ENCODE peak calls at places on chromosomes 1 and 21, in ten cellular contexts. O is mesothelial cell of epicardium; U is activated naive CD8-positive, alpha-beta T cell treated with anti-CD3 and anti-CD28 coated beads, Interleukin-2, amount 50 U/mL, for 24 hours; F is DMS79 treated with DMSO at 0.1 percent for 48 hours; A is lower leg skin; P is neural crest cell; Z is CD4-positive, CD25-positive, alpha-beta regulatory T cell; X is AG08395; K is naive thymus-derived CD8-positive, alpha-beta T cell; W is effector memory CD8-positive, alpha-beta T cell. E is an unnamed sample.
A peak's percentile ranks its signal among the peaks of the same experiment; 100 is the strongest.

GRCh38 chr1:36523850-36524249 is 41.1 kb upstream of the CSF3R start:
- DNase-seq in O (no peak), U (no peak), F (no peak), A (peak; percentile 17), P (no peak), Z (no peak), X (no peak), K (no peak), W (no peak), E (no peak)

GRCh38 chr1:198337886-198338285 is 181.1 kb downstream of the NEK7 start:
- DNase-seq in O (no peak), U (no peak), F (no peak), A (no peak), P (no peak), Z (no peak), X (no peak), K (no peak), W (no peak), E (no peak)

GRCh38 chr1:109371271-109371739 is 26.4 kb downstream of the SORT1 start:
- DNase-seq in O (no peak), U (peak; percentile 10), F (no peak), A (no peak), P (no peak), Z (no peak), X (peak; percentile 73), K (no peak), W (no peak), E (no peak)

GRCh38 chr1:174692313-174692712 is 244.5 kb downstream of the GPR52 start:
- DNase-seq in O (no peak), U (no peak), F (no peak), A (no peak), P (no peak), Z (no peak), X (peak; percentile 33), K (no peak), W (no peak), E (no peak)

GRCh38 chr1:19809044-19809750 is 5.9 kb downstream of the RNF186 start:
- DNase-seq in O (no peak), U (no peak), F (no peak), A (no peak), P (no peak), Z (no peak), X (no peak), K (no peak), W (no peak), E (no peak)

GRCh38 chr21:45289655-45290515 is 2.2 kb upstream of the POFUT2 start:
- DNase-seq in O (peak; percentile 35), U (no peak), F (no peak), A (peak; percentile 78), P (no peak), Z (no peak), X (no peak), K (no peak), W (no peak), E (no peak)

GRCh38 chr1:216765346-216766300 is 42.4 kb upstream of the ESRRG start:
- DNase-seq in O (no peak), U (no peak), F (no peak), A (no peak), P (no peak), Z (no peak), X (no peak), K (no peak), W (no peak), E (no peak)

GRCh38 chr1:27005166-27005530 is 7.5 kb downstream of the TENT5B start:
- DNase-seq in O (peak; percentile 38), U (no peak), F (no peak), A (no peak), P (no peak), Z (no peak), X (no peak), K (no peak), W (no peak), E (no peak)

GRCh38 chr1:23634840-23635642 is 56.6 kb upstream of the RPL11 start:
- DNase-seq in O (peak; percentile 66), U (peak; percentile 53), F (peak; percentile 74), A (no peak), P (peak; percentile 57), Z (peak; percentile 72), X (peak; percentile 93), K (peak; percentile 67), W (peak; percentile 65), E (peak; percentile 67)

GRCh38 chr1:101282314-101283087 is 45.7 kb downstream of the S1PR1 start:
- DNase-seq in O (no peak), U (no peak), F (no peak), A (no peak), P (no peak), Z (no peak), X (no peak), K (no peak), W (no peak), E (no peak)

GRCh38 chr1:148388260-148389026 is 94.7 kb downstream of the PPIAL4G start:
- DNase-seq in O (peak; percentile 81), U (peak; percentile 87), F (no peak), A (peak; percentile 97), P (peak; percentile 42), Z (peak; percentile 86), X (peak; percentile 91), K (peak; percentile 85), W (peak; percentile 80), E (peak; percentile 88)

GRCh38 chr1:159211331-159212136 is 6.9 kb downstream of the ACKR1 start:
- DNase-seq in O (peak; percentile 65), U (peak; percentile 71), F (peak; percentile 50), A (no peak), P (peak; percentile 61), Z (peak; percentile 10), X (no peak), K (peak; percentile 36), W (peak; percentile 45), E (peak; percentile 24)

GRCh38 chr1:185409763-185410528 is 92.9 kb upstream of the IVNS1ABP start:
- DNase-seq in O (no peak), U (no peak), F (no peak), A (no peak), P (no peak), Z (no peak), X (peak; percentile 8), K (no peak), W (no peak), E (no peak)

GRCh38 chr1:79259390-79260336 is 253.1 kb upstream of the ADGRL4 start:
- DNase-seq in O (no peak), U (no peak), F (no peak), A (no peak), P (no peak), Z (no peak), X (peak; percentile 58), K (no peak), W (no peak), E (no peak)

GRCh38 chr1:18447509-18448220 is 33.1 kb upstream of the KLHDC7A start:
- DNase-seq in O (no peak), U (no peak), F (no peak), A (peak; percentile 75), P (no peak), Z (no peak), X (no peak), K (no peak), W (no peak), E (no peak)

GRCh38 chr1:20511518-20512428 is 3.8 kb upstream of the MUL1 start:
- DNase-seq in O (no peak), U (no peak), F (no peak), A (no peak), P (no peak), Z (no peak), X (peak; percentile 45), K (no peak), W (no peak), E (no peak)

GRCh38 chr1:82775402-82776000 is 974.8 kb downstream of the ADGRL2 start:
- DNase-seq in O (no peak), U (peak; percentile 49), F (no peak), A (no peak), P (peak; percentile 31), Z (no peak), X (no peak), K (peak; percentile 6), W (no peak), E (peak; percentile 15)

GRCh38 chr1:91799159-91799558 is 86.8 kb downstream of the TGFBR3 start:
- DNase-seq in O (no peak), U (no peak), F (no peak), A (peak; percentile 80), P (no peak), Z (no peak), X (no peak), K (no peak), W (no peak), E (no peak)

GRCh38 chr1:6466023-6466422 is at the start of gene TNFRSF25:
- DNase-seq in O (no peak), U (peak; percentile 65), F (no peak), A (no peak), P (no peak), Z (peak; percentile 69), X (no peak), K (peak; percentile 64), W (peak; percentile 40), E (no peak)

GRCh38 chr1:47432071-47433036 is 5.5 kb upstream of the FOXD2 start:
- DNase-seq in O (peak; percentile 85), U (peak; percentile 65), F (no peak), A (peak; percentile 96), P (peak; percentile 90), Z (peak; percentile 67), X (peak; percentile 83), K (peak; percentile 54), W (peak; percentile 27), E (no peak)

GRCh38 chr1:37423810-37424209 is 50.6 kb upstream of the ZC3H12A start:
- DNase-seq in O (no peak), U (no peak), F (no peak), A (no peak), P (no peak), Z (no peak), X (no peak), K (no peak), W (no peak), E (no peak)

GRCh38 chr21:16079830-16080229 is 350.0 kb downstream of the USP25 start:
- DNase-seq in O (no peak), U (no peak), F (no peak), A (no peak), P (no peak), Z (no peak), X (no peak), K (no peak), W (no peak), E (no peak)

GRCh38 chr21:41477641-41478318 is 30.2 kb downstream of the TMPRSS2 start:
- DNase-seq in O (no peak), U (no peak), F (peak; percentile 67), A (no peak), P (peak; percentile 22), Z (no peak), X (peak; percentile 39), K (no peak), W (no peak), E (no peak)